ENCODE peak calls at places on chromosomes 4 and X, in seven cellular contexts. J is A549; A is CD8-positive, alpha-beta T cell; E is ovary; S is psoas muscle; C is ascending aorta; X is WERI-Rb-1. U is an unnamed sample.

GRCh38 chrX:111352424-111352823 is 59.6 kb downstream of the DCX start:
- DNase-seq in J (peak), A (no peak), E (no peak), S (peak), C (no peak), X (no peak), U (no peak)

GRCh38 chrX:110407910-110408545 is 49.4 kb downstream of the RTL9 start:
- DNase-seq in J (peak), A (peak), E (no peak), S (no peak), C (no peak), X (peak), U (peak)

GRCh38 chr4:1209821-1210220 is 37.4 kb upstream of the SPON2 start:
- DNase-seq in J (no peak), A (no peak), E (peak), S (peak), C (peak), X (peak), U (peak)

GRCh38 chr4:68797618-68798017 is 18.2 kb upstream of the UGT2B10 start:
- DNase-seq in J (no peak), A (no peak), E (no peak), S (no peak), C (no peak), X (no peak), U (no peak)

GRCh38 chrX:78384486-78384885 is 57.1 kb upstream of the CYSLTR1 start:
- DNase-seq in J (no peak), A (no peak), E (no peak), S (no peak), C (no peak), X (no peak), U (no peak)

GRCh38 chr4:118848242-118848641 is 12.3 kb upstream of the SEC24D start:
- DNase-seq in J (no peak), A (no peak), E (no peak), S (no peak), C (no peak), X (no peak), U (no peak)

GRCh38 chr4:13368262-13368661 is 115.9 kb downstream of the RAB28 start:
- DNase-seq in J (peak), A (no peak), E (no peak), S (no peak), C (no peak), X (no peak), U (no peak)

GRCh38 chr4:140326395-140326993 is 47.0 kb upstream of the SCOC start:
- DNase-seq in J (peak), A (no peak), E (no peak), S (no peak), C (no peak), X (peak), U (no peak)

GRCh38 chr4:140351778-140352177 is 21.7 kb upstream of the SCOC start:
- DNase-seq in J (no peak), A (no peak), E (no peak), S (no peak), C (no peak), X (no peak), U (peak)

DNA sequence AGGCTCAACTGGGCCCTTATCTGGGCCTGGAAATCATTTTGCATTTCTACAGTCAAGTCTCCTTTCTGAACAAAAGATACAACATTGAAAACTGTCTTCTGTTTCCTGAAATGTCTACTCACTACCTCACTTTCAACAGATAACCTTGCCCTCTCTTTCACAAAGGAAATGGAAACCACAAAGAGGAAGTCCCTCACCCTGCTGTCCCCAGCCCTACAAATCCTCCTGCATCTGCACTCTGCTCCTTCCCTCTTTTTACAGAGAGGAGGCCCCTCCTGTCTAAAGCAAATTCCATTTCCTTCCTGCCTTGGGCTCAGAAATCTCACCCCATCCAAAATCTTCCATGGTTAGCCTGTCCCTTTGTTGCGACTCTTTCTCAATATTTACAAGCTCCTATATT is 24.8 kb upstream of the CYBB start:
- DNase-seq in J (no peak), A (no peak), E (no peak), S (no peak), C (no peak), X (no peak), U (no peak)
- H3K27ac ChIP-seq in J (no peak), A (no peak), E (no peak), S (no peak), C (no peak), X (no peak), U (no peak)

DNA sequence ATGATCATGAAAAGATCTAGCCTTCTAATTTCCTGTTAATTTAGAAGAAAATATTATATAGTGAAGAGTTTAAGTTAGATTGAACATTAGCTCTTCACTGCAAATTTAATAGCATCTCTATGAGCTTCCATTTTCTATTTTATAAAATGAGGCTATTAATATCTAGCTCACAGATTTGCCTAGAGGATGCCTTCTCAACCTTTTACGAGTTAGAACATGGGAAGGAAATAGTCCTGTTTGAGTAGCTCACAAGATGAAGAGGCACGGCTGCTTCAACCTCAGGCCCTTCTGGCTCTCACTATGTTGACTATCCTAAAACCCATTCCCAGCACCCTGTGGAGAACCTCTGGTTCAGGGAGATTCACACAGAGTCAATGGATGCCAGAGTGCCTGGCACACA is 98.0 kb upstream of the GUCY1A1 start:
- DNase-seq in J (no peak), A (no peak), E (no peak), S (no peak), C (no peak), X (no peak), U (no peak)
- H3K27ac ChIP-seq in J (no peak), A (no peak), E (no peak), S (no peak), C (no peak), X (no peak), U (no peak)

GRCh38 chr4:143396695-143397094 is 60.0 kb downstream of the GAB1 start:
- DNase-seq in J (no peak), A (no peak), E (no peak), S (no peak), C (no peak), X (no peak), U (no peak)
- H3K27ac ChIP-seq in J (no peak), A (no peak), E (no peak), S (peak), C (peak), X (no peak), U (no peak)

DNA sequence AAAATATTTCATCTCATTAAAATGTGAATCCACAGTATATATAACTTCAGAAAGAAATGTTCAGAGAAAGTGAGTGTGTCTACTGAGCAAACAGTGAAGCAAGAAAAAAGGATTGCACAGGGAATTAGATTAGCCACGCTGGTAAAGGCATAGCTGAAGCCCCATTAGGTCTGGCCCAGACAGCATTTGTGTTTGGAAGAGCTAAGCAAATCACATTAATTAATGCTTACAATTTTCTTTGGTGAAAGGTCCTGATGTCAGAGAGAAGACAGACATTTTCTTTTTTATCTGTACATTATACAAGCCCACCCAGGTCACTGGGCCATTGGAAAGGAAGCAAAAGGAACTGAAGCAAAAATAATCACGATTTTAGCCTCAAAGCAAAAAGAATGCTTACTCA is 354.6 kb downstream of the GRID2 start:
- DNase-seq in J (no peak), A (no peak), E (no peak), S (no peak), C (no peak), X (no peak), U (no peak)
- H3K27ac ChIP-seq in J (no peak), A (no peak), E (no peak), S (no peak), C (no peak), X (no peak), U (no peak)

GRCh38 chrX:21812628-21813027 is 26.8 kb upstream of the MBTPS2 start:
- DNase-seq in J (no peak), A (no peak), E (no peak), S (no peak), C (no peak), X (no peak), U (no peak)

GRCh38 chrX:21811832-21812231 is 27.6 kb upstream of the MBTPS2 start:
- DNase-seq in J (no peak), A (no peak), E (no peak), S (no peak), C (no peak), X (no peak), U (no peak)

DNA sequence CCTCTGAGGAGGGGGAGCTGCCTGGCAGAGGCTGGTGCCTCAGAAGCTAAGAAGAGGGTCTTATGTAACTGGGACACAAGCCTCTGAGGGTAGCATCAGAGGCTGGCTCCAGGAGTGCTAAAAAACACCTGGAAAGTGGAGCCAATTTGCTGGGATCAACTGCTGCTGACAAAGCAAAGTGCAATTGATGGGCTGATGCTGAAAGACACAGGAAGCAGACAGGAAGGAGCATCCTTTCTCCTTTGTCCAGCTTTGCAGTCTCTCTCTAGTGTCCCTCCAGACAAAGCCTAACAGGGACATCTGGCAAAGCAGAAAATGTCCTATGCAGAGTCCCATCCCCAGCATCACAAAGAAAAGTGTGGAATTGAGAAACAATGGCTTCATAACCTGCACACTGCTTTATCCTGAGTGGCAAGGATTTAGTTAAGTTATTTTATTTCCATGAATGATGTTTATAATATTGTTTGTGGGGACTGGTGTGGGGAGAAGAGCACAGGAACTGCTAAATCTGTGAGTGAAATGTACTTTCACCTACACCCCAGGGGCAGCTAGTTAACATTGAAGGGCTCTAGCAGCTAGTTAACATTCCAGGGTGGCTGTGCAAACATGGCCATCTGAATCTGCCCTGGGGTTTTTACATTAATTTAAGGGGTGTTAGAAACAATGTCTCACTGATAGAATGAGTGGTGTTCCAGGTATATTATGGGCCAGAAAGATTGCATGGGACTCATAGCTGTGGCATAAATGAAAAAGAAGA is 25.6 kb upstream of the MBTPS2 start:
- DNase-seq in J (no peak), A (no peak), E (no peak), S (no peak), C (no peak), X (no peak), U (no peak)
- H3K27ac ChIP-seq in J (no peak), A (no peak), E (no peak), S (no peak), C (no peak), X (no peak), U (no peak)

U was measured in caudate nucleus.